ENCODE peak calls at places on chromosomes 16 and 17, in six cellular contexts. Y is upper lobe of right lung; V is PC-3; U is GM23338; D is CD4-positive, alpha-beta T cell; S is HCT116. Q is an unnamed sample.

GRCh38 chr16:82776466-82777146 is 149.8 kb downstream of the CDH13 start:
- ATAC-seq in Y (peak), V (no peak), U (no peak), D (no peak), S (no peak), Q (no peak)

GRCh38 chr16:57575468-57576277 is 33.2 kb downstream of the ADGRG5 start:
- ATAC-seq in Y (no peak), V (no peak), U (no peak), D (no peak), S (peak), Q (no peak)

GRCh38 chr17:2071421-2072281 is 16.7 kb downstream of the HIC1 start:
- ATAC-seq in Y (peak), V (no peak), U (no peak), D (no peak), S (no peak), Q (peak)

GRCh38 chr17:42806249-42806648 is 7.6 kb downstream of the CNTD1 start:
- ATAC-seq in Y (no peak), V (no peak), U (no peak), D (no peak), S (no peak), Q (no peak)

GRCh38 chr17:48190871-48191270 is 83.3 kb downstream of the SNX11 start:
- ATAC-seq in Y (no peak), V (no peak), U (no peak), D (no peak), S (no peak), Q (no peak)

GRCh38 chr16:78763821-78764440 is 664.5 kb downstream of the WWOX start:
- ATAC-seq in Y (no peak), V (no peak), U (no peak), D (no peak), S (no peak), Q (peak)

GRCh38 chr16:52603015-52603414 is 56.1 kb upstream of the TOX3 start:
- ATAC-seq in Y (no peak), V (no peak), U (no peak), D (no peak), S (no peak), Q (no peak)

GRCh38 chr17:77376795-77377751 is 236.3 kb downstream of the SEC14L1 start:
- ATAC-seq in Y (peak), V (no peak), U (no peak), D (no peak), S (no peak), Q (no peak)

GRCh38 chr17:45293413-45294211 is 23.2 kb downstream of the MAP3K14 start:
- ATAC-seq in Y (peak), V (peak), U (peak), D (no peak), S (peak), Q (peak)

GRCh38 chr17:30517786-30518185 is 40.6 kb downstream of the GOSR1 start:
- ATAC-seq in Y (no peak), V (no peak), U (no peak), D (no peak), S (no peak), Q (no peak)

GRCh38 chr17:81924557-81925532 is 2.7 kb downstream of the MAFG start:
- ATAC-seq in Y (no peak), V (no peak), U (peak), D (no peak), S (no peak), Q (no peak)

GRCh38 chr16:84753412-84754325 is 53.9 kb downstream of the USP10 start:
- ATAC-seq in Y (no peak), V (peak), U (peak), D (no peak), S (peak), Q (no peak)

GRCh38 chr16:69833357-69833781 is 71.2 kb downstream of the WWP2 start:
- ATAC-seq in Y (no peak), V (no peak), U (peak), D (no peak), S (no peak), Q (no peak)

GRCh38 chr17:65633146-65633881 is 71.9 kb upstream of the AXIN2 start:
- ATAC-seq in Y (no peak), V (no peak), U (no peak), D (no peak), S (no peak), Q (no peak)

GRCh38 chr16:54418903-54419302 is 132.3 kb upstream of the IRX3 start:
- ATAC-seq in Y (no peak), V (no peak), U (no peak), D (no peak), S (no peak), Q (no peak)

GRCh38 chr17:55454906-55455474 is 33.4 kb upstream of the MMD start:
- ATAC-seq in Y (peak), V (peak), U (no peak), D (no peak), S (no peak), Q (peak)

GRCh38 chr16:73176577-73177013 is 128.7 kb upstream of the ZFHX3 start:
- ATAC-seq in Y (peak), V (no peak), U (no peak), D (no peak), S (peak), Q (peak)

GRCh38 chr16:15807603-15808009 is 49.2 kb downstream of the MYH11 start:
- ATAC-seq in Y (no peak), V (no peak), U (peak), D (no peak), S (no peak), Q (peak)

GRCh38 chr17:28372203-28372944 is 880 bp downstream of the SARM1 start:
- ATAC-seq in Y (peak), V (no peak), U (peak), D (no peak), S (no peak), Q (peak)

GRCh38 chr16:84726079-84726669 is 26.4 kb downstream of the USP10 start:
- ATAC-seq in Y (peak), V (peak), U (peak), D (peak), S (peak), Q (peak)

GRCh38 chr17:42672038-42672437 is 4.8 kb downstream of the PLEKHH3 start:
- ATAC-seq in Y (no peak), V (no peak), U (peak), D (no peak), S (no peak), Q (no peak)

GRCh38 chr16:21698169-21699032 is 34.6 kb downstream of the OTOA start:
- ATAC-seq in Y (peak), V (no peak), U (no peak), D (no peak), S (no peak), Q (no peak)

GRCh38 chr16:15754821-15755534 is 101.8 kb downstream of the MYH11 start:
- ATAC-seq in Y (no peak), V (no peak), U (no peak), D (no peak), S (no peak), Q (no peak)

GRCh38 chr17:2343421-2343820 is 6.1 kb downstream of the SGSM2 start:
- ATAC-seq in Y (no peak), V (no peak), U (no peak), D (peak), S (peak), Q (no peak)

GRCh38 chr16:85334718-85335583 is 222.7 kb upstream of the CIBAR2 start:
- ATAC-seq in Y (peak), V (peak), U (peak), D (peak), S (peak), Q (no peak)

GRCh38 chr17:6177941-6178694 is 107.9 kb downstream of the WSCD1 start:
- ATAC-seq in Y (no peak), V (no peak), U (peak), D (no peak), S (no peak), Q (no peak)

GRCh38 chr16:4987580-4988374 is 29.6 kb downstream of the SEC14L5 start:
- ATAC-seq in Y (peak), V (no peak), U (peak), D (no peak), S (no peak), Q (no peak)

GRCh38 chr16:89275837-89276720 is 58.6 kb downstream of the ZNF778 start:
- ATAC-seq in Y (no peak), V (no peak), U (no peak), D (no peak), S (no peak), Q (no peak)

GRCh38 chr16:16004314-16004749 is 54.9 kb downstream of the ABCC1 start:
- ATAC-seq in Y (no peak), V (peak), U (no peak), D (no peak), S (no peak), Q (peak)

GRCh38 chr17:66283971-66284370 is 18.4 kb upstream of the PRKCA start:
- ATAC-seq in Y (no peak), V (no peak), U (no peak), D (no peak), S (no peak), Q (no peak)

GRCh38 chr17:81132197-81132540 is 33.1 kb upstream of the PVALEF start:
- ATAC-seq in Y (peak), V (no peak), U (peak), D (no peak), S (no peak), Q (no peak)

GRCh38 chr17:36813357-36813756 is 123.9 kb upstream of the LHX1 start:
- ATAC-seq in Y (no peak), V (no peak), U (peak), D (no peak), S (no peak), Q (no peak)

GRCh38 chr16:10776280-10776679 is 32.6 kb downstream of the NUBP1 start:
- ATAC-seq in Y (no peak), V (no peak), U (no peak), D (peak), S (no peak), Q (no peak)

GRCh38 chr17:21140911-21141310 is 14.1 kb downstream of the DHRS7B start:
- ATAC-seq in Y (no peak), V (no peak), U (peak), D (no peak), S (no peak), Q (no peak)

GRCh38 chr17:15048933-15049539 is 216.1 kb downstream of the PMP22 start:
- ATAC-seq in Y (no peak), V (no peak), U (peak), D (no peak), S (no peak), Q (no peak)

DNA sequence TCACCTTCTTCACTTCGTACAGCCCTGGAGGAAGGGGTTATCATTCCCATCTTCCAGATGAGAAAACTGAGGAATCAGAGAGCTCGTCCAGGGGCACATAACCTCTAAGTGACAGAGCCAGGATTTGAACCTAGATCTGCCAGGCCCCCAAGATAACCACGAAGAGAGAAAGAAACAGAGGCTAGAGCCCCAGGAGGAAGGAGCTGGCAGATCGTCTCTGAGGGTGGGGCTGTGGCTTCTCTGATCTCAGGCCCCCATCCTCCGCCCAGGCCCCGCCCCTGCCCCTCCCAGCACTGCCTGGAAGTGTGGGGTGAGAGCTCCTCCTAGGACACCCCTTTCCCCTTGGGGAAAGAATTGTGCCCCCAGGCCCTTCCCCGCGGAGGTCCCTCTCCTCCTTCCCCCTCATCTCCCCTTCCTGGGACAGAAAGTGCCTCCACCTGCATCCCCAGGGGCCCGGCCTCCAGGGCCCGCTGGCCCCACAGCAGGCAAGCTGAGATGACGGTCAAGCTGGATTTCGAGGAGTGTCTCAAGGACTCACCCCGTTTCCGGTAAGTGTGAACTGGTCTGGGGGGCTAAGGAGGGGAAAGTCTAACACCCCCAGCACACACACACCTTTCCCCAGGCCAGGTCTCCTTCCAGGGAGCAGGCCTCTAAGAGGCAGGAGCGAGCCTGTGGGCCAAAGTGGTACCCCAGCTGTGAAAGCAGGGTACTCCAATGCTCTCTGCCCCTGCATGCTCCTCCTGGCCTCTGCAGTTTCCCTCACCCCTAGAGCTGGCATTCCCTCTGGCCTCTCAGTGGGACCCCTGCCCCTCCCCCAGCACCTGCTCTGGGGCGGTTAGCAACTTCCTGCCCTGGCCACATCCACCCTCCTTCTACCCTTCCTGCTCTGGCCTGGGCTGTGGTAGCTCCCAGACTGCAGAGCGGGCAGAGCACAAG is at the start of gene ACAP1:
- ATAC-seq in Y (peak), V (no peak), U (peak), D (peak), S (peak), Q (no peak)
- H3K27ac ChIP-seq in Y (peak), V (no peak), U (peak), D (peak), S (no peak), Q (no peak)

GRCh38 chr17:40243756-40244155 is 24.7 kb downstream of the WIPF2 start:
- ATAC-seq in Y (no peak), V (no peak), U (no peak), D (no peak), S (no peak), Q (no peak)
- H3K27ac ChIP-seq in Y (no peak), V (no peak), U (no peak), D (no peak), S (no peak), Q (no peak)

DNA sequence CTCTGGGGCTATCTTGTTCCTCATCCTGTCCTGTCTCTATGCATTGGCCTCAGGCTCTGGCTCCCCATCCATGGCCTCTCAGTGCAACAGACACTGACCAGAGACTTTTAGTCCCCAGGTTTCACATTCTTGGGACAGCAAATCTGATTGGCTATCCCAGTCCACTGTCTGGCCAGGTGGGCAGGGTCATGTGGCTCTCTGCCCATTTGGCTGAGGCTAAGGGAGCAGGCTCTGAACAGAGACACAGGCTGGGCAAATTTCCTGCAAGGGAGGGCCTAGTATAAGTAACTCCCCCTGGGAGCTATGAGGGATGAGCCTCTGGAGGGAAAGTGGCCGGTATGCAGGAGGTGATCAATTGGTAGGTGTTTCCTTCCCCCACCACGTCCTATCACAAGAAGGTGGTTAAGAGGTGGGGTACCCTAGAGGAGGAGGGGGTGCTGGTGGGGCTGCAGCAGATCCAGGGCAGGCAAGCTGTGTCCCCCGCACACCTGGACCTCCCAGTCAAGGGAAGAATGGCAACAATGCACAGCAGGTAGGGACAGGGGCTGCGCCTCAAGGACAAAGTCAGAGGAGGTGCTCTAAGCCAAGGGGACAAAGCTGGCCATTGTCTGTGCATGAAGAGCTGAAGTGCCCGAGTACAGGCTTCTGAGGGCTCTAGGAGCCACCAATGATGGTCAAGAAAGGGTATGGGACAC is 13.2 kb downstream of the XYLT2 start:
- ATAC-seq in Y (no peak), V (no peak), U (no peak), D (no peak), S (no peak), Q (no peak)
- H3K27ac ChIP-seq in Y (no peak), V (no peak), U (no peak), D (no peak), S (no peak), Q (no peak)

GRCh38 chr17:9292563-9292941 is 271.2 kb downstream of the NTN1 start:
- ATAC-seq in Y (no peak), V (no peak), U (no peak), D (no peak), S (no peak), Q (peak)
- H3K27ac ChIP-seq in Y (no peak), V (no peak), U (no peak), D (no peak), S (no peak), Q (peak)

DNA sequence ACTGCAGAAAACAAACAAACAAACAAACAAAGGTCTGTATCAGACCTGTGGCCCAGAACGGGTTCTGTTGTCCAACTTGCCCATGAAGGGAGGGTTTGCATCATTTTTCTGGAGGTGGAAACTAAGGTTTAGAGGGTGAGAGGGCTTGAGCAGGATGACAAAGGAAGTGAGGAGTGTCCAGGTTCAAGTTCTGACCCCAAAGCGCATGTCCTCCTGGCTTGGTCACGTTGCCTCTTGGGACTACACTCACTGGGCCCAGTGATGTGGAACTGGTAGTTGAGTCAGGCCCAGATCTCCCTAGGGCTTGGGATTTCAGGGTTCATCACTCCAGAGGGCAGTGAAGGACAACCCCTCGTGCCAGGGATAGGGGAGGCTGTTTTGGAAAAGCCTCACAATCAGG is 1.8 kb downstream of the SREBF1 start:
- ATAC-seq in Y (no peak), V (no peak), U (no peak), D (no peak), S (no peak), Q (no peak)
- H3K27ac ChIP-seq in Y (peak), V (peak), U (no peak), D (peak), S (peak), Q (peak)

GRCh38 chr17:79282294-79282693 is 207.7 kb downstream of the ENGASE start:
- ATAC-seq in Y (no peak), V (no peak), U (no peak), D (no peak), S (no peak), Q (no peak)

GRCh38 chr17:79281803-79282202 is 207.2 kb downstream of the ENGASE start:
- ATAC-seq in Y (no peak), V (no peak), U (no peak), D (no peak), S (no peak), Q (no peak)

GRCh38 chr17:79279320-79279719 is 204.7 kb downstream of the ENGASE start:
- ATAC-seq in Y (no peak), V (no peak), U (no peak), D (no peak), S (no peak), Q (no peak)

GRCh38 chr17:79280822-79281572 is 206.4 kb downstream of the ENGASE start:
- ATAC-seq in Y (no peak), V (no peak), U (no peak), D (no peak), S (no peak), Q (no peak)

GRCh38 chr17:79280010-79280409 is 205.4 kb downstream of the ENGASE start:
- ATAC-seq in Y (no peak), V (no peak), U (no peak), D (no peak), S (no peak), Q (no peak)
- H3K27ac ChIP-seq in Y (no peak), V (no peak), U (no peak), D (no peak), S (no peak), Q (no peak)

DNA sequence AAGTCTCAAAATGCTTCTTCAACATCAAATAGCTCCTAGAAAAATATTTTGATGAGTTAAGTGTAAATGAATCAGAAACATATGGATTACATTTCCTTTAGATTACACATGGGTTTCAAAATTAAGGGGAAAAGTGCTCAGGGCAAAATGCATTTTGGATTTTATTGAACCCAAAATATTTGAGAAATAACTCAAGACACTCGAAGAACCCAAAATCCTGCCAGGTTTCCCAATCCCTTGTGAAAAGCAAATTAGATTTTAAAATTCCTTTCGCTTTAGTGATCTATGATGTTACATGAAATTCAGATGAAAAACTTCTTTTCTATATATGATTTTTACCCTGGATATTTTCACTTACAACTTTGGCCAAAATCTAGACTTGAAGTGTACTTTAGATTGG is 847.4 kb upstream of the SOX9 start:
- ATAC-seq in Y (no peak), V (no peak), U (no peak), D (no peak), S (no peak), Q (no peak)
- H3K27ac ChIP-seq in Y (no peak), V (no peak), U (no peak), D (no peak), S (no peak), Q (no peak)